ENCODE peak calls at places on chromosome 15, in four cellular contexts. D, G, P and M are unnamed samples.

GRCh38 chr15:50144342-50145120 is 25.5 kb upstream of the ATP8B4 start:
- DNase-seq in D (no peak), G (no peak), P (no peak), M (no peak)

GRCh38 chr15:50726315-50726714 is 39.2 kb downstream of the SPPL2A start:
- DNase-seq in D (no peak), G (no peak), P (no peak), M (no peak)

GRCh38 chr15:60679256-60679655 is 200.3 kb upstream of the ICE2 start:
- DNase-seq in D (no peak), G (no peak), P (no peak), M (no peak)

GRCh38 chr15:35874260-35874905 is 328.4 kb upstream of the DPH6 start:
- DNase-seq in D (no peak), G (no peak), P (peak; percentile 6), M (no peak)

GRCh38 chr15:97316362-97316761 is 644.1 kb upstream of the ARRDC4 start:
- DNase-seq in D (no peak), G (no peak), P (no peak), M (no peak)

GRCh38 chr15:29937956-29938355 is 115.7 kb upstream of the TJP1 start:
- DNase-seq in D (no peak), G (no peak), P (no peak), M (no peak)

GRCh38 chr15:75389791-75390382 is 21.5 kb upstream of the MAN2C1 start:
- DNase-seq in D (no peak), G (no peak), P (no peak), M (no peak)

GRCh38 chr15:56532766-56533455 is 68.0 kb upstream of the MNS1 start:
- DNase-seq in D (no peak), G (no peak), P (no peak), M (no peak)

GRCh38 chr15:40157748-40158447 is 3.0 kb upstream of the BUB1B start:
- DNase-seq in D (no peak), G (no peak), P (no peak), M (no peak)

GRCh38 chr15:70356062-70356860 is 258.5 kb upstream of the TLE3 start:
- DNase-seq in D (no peak), G (no peak), P (no peak), M (no peak)

GRCh38 chr15:75904241-75904631 is 558 bp downstream of the FBXO22 start:
- DNase-seq in D (no peak), G (peak; percentile 61), P (no peak), M (peak; percentile 79)

GRCh38 chr15:71054286-71054952 is 60.9 kb upstream of the THSD4 start:
- DNase-seq in D (no peak), G (no peak), P (no peak), M (no peak)

GRCh38 chr15:29919380-29919881 is 97.2 kb upstream of the TJP1 start:
- DNase-seq in D (no peak), G (no peak), P (no peak), M (no peak)

GRCh38 chr15:88804257-88804656 is 1.0 kb downstream of the ACAN start:
- DNase-seq in D (no peak), G (no peak), P (no peak), M (no peak)
- H3K27me3 ChIP-seq in D (peaks cover 9% of the 10 kb centered on the region), G (peaks cover 34% of the 10 kb centered on the region), P (peaks cover 5% of the 10 kb centered on the region), M (peaks cover 29% of the 10 kb centered on the region)

DNA sequence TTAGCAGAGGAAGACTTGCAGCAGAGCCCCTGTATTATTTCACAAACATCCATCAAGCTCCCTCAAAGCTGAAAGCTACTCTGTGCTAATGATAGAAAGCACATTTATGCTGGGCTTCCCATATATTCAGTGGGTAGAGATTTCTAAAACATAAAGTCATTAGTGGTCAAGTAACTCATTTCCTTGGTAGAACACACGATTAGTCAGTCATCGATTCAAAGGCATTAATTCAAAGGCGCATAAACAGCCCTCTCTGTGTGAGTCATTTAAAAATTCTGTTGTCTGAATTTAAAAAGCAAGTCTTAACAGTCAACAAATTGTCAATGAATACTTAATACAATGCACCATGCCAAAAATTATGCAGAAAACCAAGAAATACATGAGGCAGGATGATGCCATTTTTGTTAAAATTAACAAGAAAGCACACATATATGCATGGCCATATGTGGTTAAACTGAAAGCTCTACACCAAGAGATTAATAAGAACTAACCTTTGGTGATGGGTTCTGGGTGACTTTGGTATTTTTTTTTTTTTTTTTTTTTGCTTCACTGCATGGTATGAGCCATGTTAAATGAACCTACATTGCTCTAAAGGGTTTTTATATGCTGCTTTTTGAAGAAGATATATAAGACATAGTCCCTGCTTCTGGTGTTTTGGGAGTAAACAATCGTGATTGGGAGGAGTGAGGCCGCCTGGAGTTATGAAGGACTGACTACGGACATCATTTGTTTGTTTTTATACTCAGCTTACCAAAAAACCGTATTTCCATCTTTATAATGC is 61.7 kb downstream of the LDHAL6B start:
- DNase-seq in D (no peak), G (no peak), P (no peak), M (no peak)
- H3K27ac ChIP-seq in D (no peak overlapping the region), G (no peak overlapping the region), P (peak overlapping the region; percentile 54), M (no peak overlapping the region)

GRCh38 chr15:100204211-100204610 is 137.6 kb downstream of the ADAMTS17 start:
- DNase-seq in D (no peak), G (no peak), P (no peak), M (no peak)
- H3K4me1 ChIP-seq in D (peaks cover 17% of the 10 kb centered on the region), G (no peaks in the 10 kb centered on the region), P (no peaks in the 10 kb centered on the region), M (no peaks in the 10 kb centered on the region)

GRCh38 chr15:25772500-25772899 is 90.6 kb downstream of the ATP10A start:
- DNase-seq in D (no peak), G (no peak), P (no peak), M (no peak)

GRCh38 chr15:25768271-25768670 is 94.9 kb downstream of the ATP10A start:
- DNase-seq in D (no peak), G (no peak), P (no peak), M (no peak)

GRCh38 chr15:25767356-25768151 is 95.6 kb downstream of the ATP10A start:
- DNase-seq in D (no peak), G (no peak), P (no peak), M (no peak)

GRCh38 chr15:25770618-25771369 is 92.3 kb downstream of the ATP10A start:
- DNase-seq in D (no peak), G (no peak), P (no peak), M (no peak)

DNA sequence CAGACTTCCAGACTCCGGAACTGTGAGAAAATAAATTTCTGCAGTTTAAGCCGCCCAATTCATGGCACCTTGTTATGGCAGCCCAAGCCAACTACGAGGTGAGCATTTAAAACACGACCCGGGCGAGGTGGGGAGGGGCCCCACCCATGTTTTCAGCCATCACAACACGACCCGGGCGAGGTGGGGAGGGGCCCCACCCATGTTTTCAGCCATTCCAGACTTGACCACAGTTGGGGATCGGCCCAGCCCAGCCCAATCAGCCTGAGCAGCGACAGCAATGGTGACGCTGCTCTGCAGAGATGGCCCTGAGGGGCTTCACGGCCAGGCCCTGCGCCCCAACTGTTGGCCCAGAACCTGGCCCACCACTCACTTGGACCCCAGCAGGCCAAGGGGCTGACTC is 93.1 kb downstream of the ATP10A start:
- DNase-seq in D (no peak), G (no peak), P (no peak), M (no peak)
- H3K27me3 ChIP-seq in D (no peaks in the 10 kb centered on the region), G (no peaks in the 10 kb centered on the region), P (no peaks in the 10 kb centered on the region), M (no peaks in the 10 kb centered on the region)